ENCODE peak calls at places on chromosomes 2 and 18, in ten cellular contexts. R, Q, H, D, X, N, Y, P, K and W are unnamed samples.
A peak's percentile ranks its signal among the peaks of the same experiment; 100 is the strongest.

GRCh38 chr18:9404565-9405060 is 70.0 kb downstream of the TWSG1 start:
- DNase-seq in R (no peak), Q (peak; percentile 69), H (no peak), D (peak; percentile 50), X (no peak), N (no peak), Y (no peak), P (no peak), K (no peak), W (no peak)

GRCh38 chr18:23617412-23618009 is 31.2 kb upstream of the NPC1 start:
- DNase-seq in R (no peak), Q (no peak), H (no peak), D (no peak), X (no peak), N (no peak), Y (no peak), P (no peak), K (no peak), W (no peak)

GRCh38 chr2:196431957-196432356 is 207.6 kb upstream of the CCDC150 start:
- DNase-seq in R (no peak), Q (no peak), H (no peak), D (no peak), X (peak; percentile 41), N (peak; percentile 29), Y (no peak), P (no peak), K (peak; percentile 9), W (no peak)

GRCh38 chr2:36357506-36358316 is 2.1 kb downstream of the CRIM1 start:
- DNase-seq in R (peak; percentile 63), Q (no peak), H (peak; percentile 57), D (peak; percentile 33), X (peak; percentile 89), N (peak; percentile 79), Y (no peak), P (peak; percentile 83), K (no peak), W (no peak)

GRCh38 chr2:175256806-175257585 is 75.5 kb upstream of the ATP5MC3 start:
- DNase-seq in R (no peak), Q (no peak), H (no peak), D (no peak), X (no peak), N (no peak), Y (no peak), P (no peak), K (no peak), W (no peak)

GRCh38 chr2:26687328-26687727 is 5.2 kb upstream of the KCNK3 start:
- DNase-seq in R (no peak), Q (no peak), H (no peak), D (no peak), X (no peak), N (no peak), Y (no peak), P (no peak), K (no peak), W (no peak)

GRCh38 chr2:167900435-167900834 is 347.0 kb downstream of the STK39 start:
- DNase-seq in R (no peak), Q (no peak), H (no peak), D (no peak), X (no peak), N (no peak), Y (no peak), P (no peak), K (no peak), W (no peak)

GRCh38 chr2:23092831-23093230 is 292.1 kb upstream of the KLHL29 start:
- DNase-seq in R (no peak), Q (no peak), H (no peak), D (no peak), X (no peak), N (no peak), Y (no peak), P (no peak), K (no peak), W (no peak)

GRCh38 chr2:118224888-118225264 is 136.6 kb downstream of the INSIG2 start:
- DNase-seq in R (no peak), Q (no peak), H (no peak), D (no peak), X (no peak), N (no peak), Y (no peak), P (no peak), K (no peak), W (no peak)

DNA sequence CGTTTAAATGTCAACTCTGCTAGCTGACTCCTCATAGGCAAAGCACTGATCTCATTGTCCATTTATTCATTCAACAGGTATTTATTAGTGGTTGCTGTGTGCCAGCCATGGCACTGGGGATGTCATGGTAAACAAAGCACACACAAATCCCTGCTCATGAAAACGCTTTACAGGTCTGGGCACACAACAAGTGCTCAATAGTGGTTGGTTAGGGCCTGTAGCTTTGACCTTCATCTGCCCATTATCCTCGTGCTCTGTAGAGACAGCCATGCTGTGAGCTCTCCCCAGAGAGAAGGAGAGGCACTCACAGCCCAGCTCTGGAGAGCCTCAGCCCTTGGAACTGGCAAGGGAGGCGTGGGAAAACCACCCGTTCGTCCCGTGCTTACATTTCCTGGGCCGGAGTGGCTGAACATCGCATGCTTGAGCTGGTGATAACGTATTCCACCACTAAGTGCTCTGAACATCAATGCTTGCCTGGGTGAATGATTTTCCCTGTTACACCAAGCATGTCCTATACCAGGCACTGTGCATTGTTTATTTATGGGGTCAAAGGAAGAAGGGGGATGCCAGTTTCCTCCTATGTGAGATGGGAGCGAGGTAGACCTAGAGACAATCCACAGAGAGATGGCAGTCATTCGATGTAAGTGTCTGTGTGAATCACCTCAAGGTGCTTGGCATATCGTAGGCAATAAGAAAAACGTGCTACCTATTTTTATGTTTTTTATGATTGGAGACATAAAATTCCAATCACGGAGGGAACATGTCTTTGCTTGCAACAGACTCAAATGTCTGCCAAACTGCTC is 75.3 kb downstream of the DDX1 start:
- DNase-seq in R (no peak), Q (no peak), H (no peak), D (no peak), X (no peak), N (no peak), Y (no peak), P (no peak), K (no peak), W (no peak)
- TF ChIP-seq EP300 in R (no peak), Q (no peak), H (no peak), D (no peak), X (no peak), N (no peak), Y (no peak), P (no peak), K (no peak), W (no peak)

GRCh38 chr2:240463274-240463865 is 27.9 kb downstream of the GPC1 start:
- DNase-seq in R (peak; percentile 19), Q (no peak), H (peak; percentile 5), D (peak; percentile 19), X (no peak), N (no peak), Y (peak; percentile 16), P (peak; percentile 59), K (no peak), W (peak; percentile 67)
- TF ChIP-seq POLR2A in R (no peak), Q (no peak), H (no peak), D (no peak), X (no peak), N (peak; percentile 13), Y (no peak), P (no peak), K (no peak), W (no peak)

DNA sequence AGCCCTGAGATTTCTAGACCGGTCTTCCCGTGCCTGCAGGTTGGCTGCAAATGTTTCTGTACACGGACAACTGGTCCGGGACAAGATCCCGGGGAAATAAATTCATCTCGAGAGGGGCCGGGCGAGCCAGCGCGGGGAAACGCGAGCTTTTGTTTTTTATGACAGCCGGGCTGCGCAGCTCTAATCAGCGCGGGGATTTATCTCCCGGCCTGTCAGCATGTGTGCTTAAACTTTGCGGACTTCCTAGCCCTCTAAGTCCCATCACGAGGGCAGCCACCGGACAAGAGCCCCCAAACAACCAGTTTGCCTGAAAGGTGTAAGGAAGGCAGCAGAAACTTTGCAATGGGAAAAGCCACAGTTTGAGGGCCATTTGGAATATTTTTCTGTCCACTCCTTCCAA is 5.8 kb downstream of the MEIS1 start:
- DNase-seq in R (peak; percentile 58), Q (no peak), H (no peak), D (no peak), X (no peak), N (no peak), Y (no peak), P (peak; percentile 80), K (no peak), W (peak; percentile 54)
- TF ChIP-seq EP300 in R (no peak), Q (no peak), H (no peak), D (no peak), X (no peak), N (no peak), Y (no peak), P (no peak), K (no peak), W (no peak)

GRCh38 chr2:233424028-233424951 is 70.0 kb downstream of the DGKD start:
- DNase-seq in R (no peak), Q (no peak), H (peak; percentile 74), D (peak; percentile 85), X (peak; percentile 66), N (no peak), Y (peak; percentile 87), P (no peak), K (no peak), W (peak; percentile 74)
- TF ChIP-seq POLR2A in R (no peak), Q (no peak), H (peak; percentile 53), D (peak; percentile 39), X (no peak), N (no peak), Y (no peak), P (no peak), K (no peak), W (no peak)

GRCh38 chr2:212033888-212034287 is 504.7 kb downstream of the ERBB4 start:
- DNase-seq in R (no peak), Q (no peak), H (no peak), D (no peak), X (no peak), N (no peak), Y (no peak), P (no peak), K (no peak), W (no peak)

GRCh38 chr2:212030709-212031108 is 507.9 kb downstream of the ERBB4 start:
- DNase-seq in R (no peak), Q (no peak), H (no peak), D (no peak), X (no peak), N (no peak), Y (no peak), P (no peak), K (no peak), W (no peak)

GRCh38 chr2:212034841-212035585 is 503.6 kb downstream of the ERBB4 start:
- DNase-seq in R (no peak), Q (no peak), H (no peak), D (no peak), X (no peak), N (no peak), Y (no peak), P (no peak), K (no peak), W (no peak)

GRCh38 chr2:212032536-212033219 is 505.9 kb downstream of the ERBB4 start:
- DNase-seq in R (no peak), Q (no peak), H (no peak), D (no peak), X (no peak), N (no peak), Y (no peak), P (no peak), K (no peak), W (no peak)

DNA sequence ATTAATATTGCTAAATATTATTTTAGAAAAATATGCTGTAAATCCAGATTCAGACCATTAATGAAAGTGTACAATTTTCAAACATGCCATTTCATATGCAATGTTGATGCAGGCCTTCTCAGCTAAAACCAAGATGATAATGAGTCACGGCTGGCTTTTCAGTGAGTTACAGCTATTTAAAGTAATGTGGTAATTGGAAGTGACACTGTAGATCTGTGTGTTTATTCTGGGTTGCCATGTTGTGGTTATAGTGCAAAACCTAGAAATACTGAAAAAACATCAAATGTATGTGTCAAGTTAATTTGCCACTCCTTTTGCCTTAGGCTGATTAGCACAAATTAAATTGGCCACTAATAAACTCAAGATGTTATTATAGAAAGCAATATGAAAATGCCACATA is 506.6 kb downstream of the ERBB4 start:
- DNase-seq in R (no peak), Q (no peak), H (no peak), D (no peak), X (no peak), N (no peak), Y (no peak), P (no peak), K (no peak), W (no peak)
- TF ChIP-seq EP300 in R (no peak), Q (no peak), H (no peak), D (no peak), X (no peak), N (no peak), Y (no peak), P (no peak), K (no peak), W (no peak)